ENCODE peak calls at places on chromosomes 5 and 9, in four cellular contexts. Z is neuronal stem cell, D is mucosa of descending colon, R is ovary. L is an unnamed sample. For H3K36me3, the result is how much of the 10 kb centered on the place peaks cover.

GRCh38 chr9:114448706-114449105 is 56.6 kb downstream of the WHRN start:
- DNase-seq in Z (no peak), D (no peak), R (no peak), L (no peak)

GRCh38 chr9:28073278-28073677 is 500.0 kb upstream of the C9orf72 start:
- DNase-seq in Z (peak), D (no peak), R (no peak), L (peak)

GRCh38 chr5:122004201-122004600 is 42.4 kb downstream of the SRFBP1 start:
- DNase-seq in Z (no peak), D (no peak), R (no peak), L (no peak)

GRCh38 chr9:4861736-4862451 is 69.2 kb downstream of the RCL1 start:
- DNase-seq in Z (no peak), D (no peak), R (no peak), L (no peak)

GRCh38 chr5:148780711-148781110 is 45.7 kb upstream of the ADRB2 start:
- DNase-seq in Z (no peak), D (no peak), R (no peak), L (no peak)

GRCh38 chr9:114372971-114373591 is 14.7 kb downstream of the AKNA start:
- DNase-seq in Z (no peak), D (peak), R (no peak), L (no peak)

GRCh38 chr5:50715001-50715400 is 48.6 kb downstream of the PARP8 start:
- DNase-seq in Z (no peak), D (no peak), R (no peak), L (no peak)

GRCh38 chr9:128633601-128634000 is 23.0 kb downstream of the DYNC2I2 start:
- DNase-seq in Z (no peak), D (peak), R (no peak), L (no peak)

GRCh38 chr9:81720450-81721086 is 31.2 kb upstream of the TLE1 start:
- DNase-seq in Z (no peak), D (no peak), R (no peak), L (no peak)

GRCh38 chr5:144126707-144127106 is 43.8 kb downstream of the YIPF5 start:
- DNase-seq in Z (no peak), D (no peak), R (no peak), L (no peak)

GRCh38 chr5:36630201-36630968 is 24.0 kb downstream of the SLC1A3 start:
- DNase-seq in Z (no peak), D (no peak), R (no peak), L (no peak)

GRCh38 chr9:129597355-129598088 is 23.4 kb downstream of the C9orf50 start:
- DNase-seq in Z (peak), D (peak), R (peak), L (no peak)

GRCh38 chr5:68418680-68419079 is 203.1 kb downstream of the PIK3R1 start:
- DNase-seq in Z (no peak), D (no peak), R (no peak), L (no peak)

GRCh38 chr5:151680944-151681427 is 5.7 kb downstream of the SPARC start:
- DNase-seq in Z (no peak), D (no peak), R (no peak), L (no peak)

GRCh38 chr5:151678146-151678545 is 8.6 kb downstream of the SPARC start:
- DNase-seq in Z (no peak), D (no peak), R (no peak), L (no peak)

GRCh38 chr5:151679421-151680155 is 7.1 kb downstream of the SPARC start:
- DNase-seq in Z (no peak), D (no peak), R (no peak), L (no peak)

GRCh38 chr5:151676719-151677118 is 10.0 kb downstream of the SPARC start:
- DNase-seq in Z (no peak), D (no peak), R (no peak), L (no peak)

GRCh38 chr5:151678713-151679112 is 8.0 kb downstream of the SPARC start:
- DNase-seq in Z (no peak), D (no peak), R (no peak), L (no peak)
- H3K36me3 ChIP-seq in Z (under half), D (under half), R (under half), L (under half)

DNA sequence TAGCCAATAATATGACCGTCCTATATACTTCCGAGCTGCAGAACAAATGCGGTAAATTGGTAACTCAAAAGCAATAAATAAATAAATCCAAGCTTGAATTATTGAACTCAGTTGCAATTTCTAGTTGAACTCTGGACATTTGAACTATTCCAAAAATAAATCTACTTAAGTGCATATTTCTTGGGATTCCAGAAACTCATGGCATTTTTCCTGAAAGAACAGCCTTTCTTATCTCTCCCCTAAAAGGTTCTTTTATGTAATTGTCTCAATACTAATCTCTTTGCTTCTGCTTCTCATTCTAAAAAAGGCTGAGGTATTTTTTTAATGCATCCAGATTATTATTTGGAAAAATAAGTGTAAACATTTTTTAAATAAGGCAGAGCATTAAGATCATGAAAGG is 131.7 kb downstream of the TRPM6 start:
- DNase-seq in Z (no peak), D (no peak), R (no peak), L (no peak)
- H3K36me3 ChIP-seq in Z (under half), D (under half), R (under half), L (under half)

GRCh38 chr5:80150731-80151130 is 105.1 kb downstream of the SERINC5 start:
- DNase-seq in Z (no peak), D (no peak), R (no peak), L (no peak)

GRCh38 chr5:80146036-80146435 is 109.8 kb downstream of the SERINC5 start:
- DNase-seq in Z (no peak), D (no peak), R (no peak), L (no peak)

GRCh38 chr5:80149161-80149609 is 106.7 kb downstream of the SERINC5 start:
- DNase-seq in Z (no peak), D (no peak), R (no peak), L (peak)

GRCh38 chr5:80143491-80143890 is 108.3 kb downstream of the THBS4 start:
- DNase-seq in Z (no peak), D (no peak), R (no peak), L (no peak)

GRCh38 chr5:80147119-80147815 is 108.6 kb downstream of the SERINC5 start:
- DNase-seq in Z (no peak), D (no peak), R (no peak), L (no peak)
- H3K36me3 ChIP-seq in Z (under half), D (under half), R (under half), L (under half)

DNA sequence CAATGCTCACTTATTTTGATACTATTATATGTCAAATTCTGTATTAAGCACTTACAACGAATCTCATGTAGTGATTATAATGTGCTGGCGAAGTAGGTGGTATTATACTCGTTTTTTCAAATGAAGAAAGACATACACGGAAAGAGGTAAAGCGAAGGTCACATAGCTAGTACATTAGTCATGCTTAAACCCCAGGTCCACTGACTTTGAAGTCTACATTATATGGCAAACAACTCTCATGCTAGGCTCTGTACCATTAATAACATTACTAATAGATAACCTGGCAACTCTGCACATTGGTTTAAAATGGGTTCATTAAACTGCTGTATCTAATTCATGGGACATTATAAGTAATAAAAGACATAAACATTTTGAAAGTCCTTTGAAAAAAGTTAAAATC is 21.3 kb downstream of the FYB1 start:
- DNase-seq in Z (no peak), D (no peak), R (no peak), L (no peak)
- H3K36me3 ChIP-seq in Z (under half), D (under half), R (under half), L (under half)

DNA sequence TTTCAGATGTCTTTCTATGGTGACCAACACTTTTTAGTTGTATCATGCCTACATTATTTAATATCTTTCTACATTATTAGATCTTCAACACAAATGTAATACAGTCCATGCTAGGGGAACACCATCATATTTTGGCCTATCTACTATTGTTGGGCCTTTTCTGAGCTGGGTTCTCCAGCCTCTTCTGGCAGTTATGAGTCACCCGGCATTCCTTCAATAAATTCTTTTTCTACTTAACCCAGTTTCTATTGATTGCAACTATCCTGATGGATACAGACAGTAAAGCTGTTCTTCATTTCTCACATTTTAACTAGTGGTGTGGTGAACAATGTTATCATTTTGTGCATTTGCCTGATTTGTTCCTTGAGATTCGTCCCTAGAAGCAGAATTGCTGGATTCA is 529.3 kb downstream of the BNC2 start:
- DNase-seq in Z (no peak), D (no peak), R (no peak), L (no peak)
- H3K36me3 ChIP-seq in Z (under half), D (under half), R (under half), L (under half)

GRCh38 chr5:179181988-179182387 is 121.8 kb downstream of the ZNF354C start:
- DNase-seq in Z (no peak), D (no peak), R (no peak), L (no peak)

GRCh38 chr5:179182601-179183000 is 122.4 kb downstream of the ZNF354C start:
- DNase-seq in Z (no peak), D (no peak), R (no peak), L (no peak)

GRCh38 chr5:179178016-179178575 is 117.9 kb downstream of the ZNF354C start:
- DNase-seq in Z (no peak), D (no peak), R (no peak), L (no peak)

GRCh38 chr5:179180921-179181645 is 120.9 kb downstream of the ZNF354C start:
- DNase-seq in Z (no peak), D (no peak), R (no peak), L (no peak)

GRCh38 chr5:179180061-179180460 is 119.9 kb downstream of the ZNF354C start:
- DNase-seq in Z (no peak), D (no peak), R (no peak), L (no peak)
- H3K36me3 ChIP-seq in Z (under half), D (under half), R (under half), L (under half)

GRCh38 chr9:92711844-92712243 is 41.9 kb upstream of the IPPK start:
- DNase-seq in Z (no peak), D (no peak), R (no peak), L (no peak)
- H3K36me3 ChIP-seq in Z (under half), D (under half), R (under half), L (under half)

GRCh38 chr9:137802021-137802420 is 75.6 kb upstream of the CACNA1B start:
- DNase-seq in Z (no peak), D (no peak), R (no peak), L (no peak)
- H3K36me3 ChIP-seq in Z (half or more), D (under half), R (under half), L (under half)

DNA sequence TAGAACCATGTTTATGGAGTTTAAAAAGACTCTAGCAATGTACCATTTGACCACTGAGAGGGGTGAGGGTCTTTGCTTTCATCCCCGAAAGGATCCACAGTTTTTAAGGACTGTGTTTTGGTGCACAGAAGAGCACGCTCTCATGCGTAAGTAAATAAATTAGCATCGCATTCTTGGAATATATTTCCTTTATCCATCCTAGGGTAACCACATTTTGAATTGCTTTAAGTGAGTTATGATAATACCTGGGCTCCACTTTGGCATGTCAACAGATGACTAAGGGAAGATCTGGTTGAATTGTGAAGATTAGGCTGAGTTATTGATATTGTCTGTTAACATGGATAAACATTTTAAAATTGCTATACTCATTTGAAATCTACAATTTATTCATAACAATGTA is 89.4 kb upstream of the EDIL3 start:
- DNase-seq in Z (no peak), D (no peak), R (no peak), L (no peak)
- H3K36me3 ChIP-seq in Z (under half), D (under half), R (under half), L (under half)

L was measured in HAP-1.